ENCODE peak calls at places on chromosome 19, in four cellular contexts. One of them, this sample, is unnamed.

GRCh38 chr19:7115721-7116120 is 46.2 kb downstream of the ZNF557 start:
- DNase-seq in endothelial cell: no peak
- DNase-seq in AG09309: no peak
- DNase-seq in adrenal gland: no peak
- DNase-seq in this sample: no peak

GRCh38 chr19:45152504-45153338 is 8.1 kb downstream of the NKPD1 start:
- DNase-seq in endothelial cell: no peak
- DNase-seq in AG09309: no peak
- DNase-seq in adrenal gland: peak; percentile 76
- DNase-seq in this sample: peak; percentile 71

GRCh38 chr19:37928527-37929286 is 21.7 kb downstream of the SIPA1L3 start:
- DNase-seq in endothelial cell: no peak
- DNase-seq in AG09309: no peak
- DNase-seq in adrenal gland: no peak
- DNase-seq in this sample: no peak

GRCh38 chr19:13834308-13834790 is 39.1 kb downstream of the ZSWIM4 start:
- DNase-seq in endothelial cell: no peak
- DNase-seq in AG09309: no peak
- DNase-seq in adrenal gland: peak; percentile 68
- DNase-seq in this sample: no peak

GRCh38 chr19:41699968-41700323 is 8.5 kb upstream of the CEACAM5 start:
- DNase-seq in endothelial cell: no peak
- DNase-seq in AG09309: no peak
- DNase-seq in adrenal gland: no peak
- DNase-seq in this sample: no peak

GRCh38 chr19:19628499-19629134 is 597 bp upstream of the LPAR2 start:
- DNase-seq in endothelial cell: peak; percentile 57
- DNase-seq in AG09309: no peak
- DNase-seq in adrenal gland: peak; percentile 83
- DNase-seq in this sample: peak; percentile 80

GRCh38 chr19:51091895-51092873 is 9.5 kb upstream of the KLK14 start:
- DNase-seq in endothelial cell: no peak
- DNase-seq in AG09309: no peak
- DNase-seq in adrenal gland: no peak
- DNase-seq in this sample: no peak

GRCh38 chr19:40714519-40715299 is 2.0 kb downstream of the COQ8B start:
- DNase-seq in endothelial cell: peak; percentile 90
- DNase-seq in AG09309: peak; percentile 60
- DNase-seq in adrenal gland: peak; percentile 94
- DNase-seq in this sample: peak; percentile 96

GRCh38 chr19:29631450-29631849 is 25.4 kb downstream of the POP4 start:
- DNase-seq in endothelial cell: no peak
- DNase-seq in AG09309: no peak
- DNase-seq in adrenal gland: no peak
- DNase-seq in this sample: no peak

GRCh38 chr19:23996549-23996948 is 81.9 kb downstream of the ZNF726 start:
- DNase-seq in endothelial cell: peak; percentile 8
- DNase-seq in AG09309: no peak
- DNase-seq in adrenal gland: no peak
- DNase-seq in this sample: peak; percentile 16

GRCh38 chr19:15453091-15453498 is 3.3 kb upstream of the WIZ start:
- DNase-seq in endothelial cell: no peak
- DNase-seq in AG09309: no peak
- DNase-seq in adrenal gland: peak; percentile 54
- DNase-seq in this sample: no peak
- TF ChIP-seq CTCF in endothelial cell: no peak
- TF ChIP-seq CTCF in AG09309: peak; percentile 17
- TF ChIP-seq CTCF in adrenal gland: peak; percentile 41
- TF ChIP-seq CTCF in this sample: no peak

DNA sequence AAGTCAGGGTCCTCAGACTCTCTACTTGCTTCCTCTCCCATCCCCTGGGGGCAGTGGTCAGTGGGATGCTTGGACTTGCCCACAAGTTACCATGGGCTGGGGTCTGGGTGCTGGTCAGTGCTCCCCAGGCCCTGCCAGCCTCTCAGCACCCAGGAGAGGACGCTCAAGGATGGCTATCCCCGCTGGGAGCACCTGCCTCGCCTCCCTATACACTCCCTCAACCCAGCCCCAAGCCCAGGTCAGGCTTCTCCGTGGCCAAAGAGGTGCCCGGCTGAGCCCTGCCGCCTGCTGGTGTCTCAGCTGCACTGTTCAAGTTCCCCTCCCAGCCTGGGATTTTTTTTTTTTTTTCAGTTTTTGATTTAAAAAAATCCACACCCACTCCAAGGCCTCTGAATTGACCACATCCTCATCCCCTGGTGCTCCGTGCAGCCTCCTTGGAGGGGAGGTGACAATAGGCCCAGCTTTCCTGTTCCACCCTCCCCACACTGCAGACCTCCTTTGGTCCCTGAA is 10.8 kb downstream of the F2RL3 start:
- DNase-seq in endothelial cell: peak; percentile 60
- DNase-seq in AG09309: no peak
- DNase-seq in adrenal gland: peak; percentile 43
- DNase-seq in this sample: peak; percentile 65
- TF ChIP-seq CTCF in endothelial cell: peak; percentile 56
- TF ChIP-seq CTCF in AG09309: peak; percentile 66
- TF ChIP-seq CTCF in adrenal gland: peak; percentile 43
- TF ChIP-seq CTCF in this sample: peak; percentile 52

GRCh38 chr19:18152817-18153554 is at the start of gene PIK3R2:
- DNase-seq in endothelial cell: peak; percentile 100
- DNase-seq in AG09309: peak; percentile 91
- DNase-seq in adrenal gland: peak; percentile 100
- DNase-seq in this sample: peak; percentile 100
- TF ChIP-seq CTCF in endothelial cell: no peak
- TF ChIP-seq CTCF in AG09309: no peak
- TF ChIP-seq CTCF in adrenal gland: no peak
- TF ChIP-seq CTCF in this sample: peak; percentile 27

GRCh38 chr19:281992-282391 is 9.2 kb downstream of the PLPP2 start:
- DNase-seq in endothelial cell: no peak
- DNase-seq in AG09309: no peak
- DNase-seq in adrenal gland: no peak
- DNase-seq in this sample: no peak
- TF ChIP-seq CTCF in endothelial cell: no peak
- TF ChIP-seq CTCF in AG09309: no peak
- TF ChIP-seq CTCF in adrenal gland: no peak
- TF ChIP-seq CTCF in this sample: no peak

DNA sequence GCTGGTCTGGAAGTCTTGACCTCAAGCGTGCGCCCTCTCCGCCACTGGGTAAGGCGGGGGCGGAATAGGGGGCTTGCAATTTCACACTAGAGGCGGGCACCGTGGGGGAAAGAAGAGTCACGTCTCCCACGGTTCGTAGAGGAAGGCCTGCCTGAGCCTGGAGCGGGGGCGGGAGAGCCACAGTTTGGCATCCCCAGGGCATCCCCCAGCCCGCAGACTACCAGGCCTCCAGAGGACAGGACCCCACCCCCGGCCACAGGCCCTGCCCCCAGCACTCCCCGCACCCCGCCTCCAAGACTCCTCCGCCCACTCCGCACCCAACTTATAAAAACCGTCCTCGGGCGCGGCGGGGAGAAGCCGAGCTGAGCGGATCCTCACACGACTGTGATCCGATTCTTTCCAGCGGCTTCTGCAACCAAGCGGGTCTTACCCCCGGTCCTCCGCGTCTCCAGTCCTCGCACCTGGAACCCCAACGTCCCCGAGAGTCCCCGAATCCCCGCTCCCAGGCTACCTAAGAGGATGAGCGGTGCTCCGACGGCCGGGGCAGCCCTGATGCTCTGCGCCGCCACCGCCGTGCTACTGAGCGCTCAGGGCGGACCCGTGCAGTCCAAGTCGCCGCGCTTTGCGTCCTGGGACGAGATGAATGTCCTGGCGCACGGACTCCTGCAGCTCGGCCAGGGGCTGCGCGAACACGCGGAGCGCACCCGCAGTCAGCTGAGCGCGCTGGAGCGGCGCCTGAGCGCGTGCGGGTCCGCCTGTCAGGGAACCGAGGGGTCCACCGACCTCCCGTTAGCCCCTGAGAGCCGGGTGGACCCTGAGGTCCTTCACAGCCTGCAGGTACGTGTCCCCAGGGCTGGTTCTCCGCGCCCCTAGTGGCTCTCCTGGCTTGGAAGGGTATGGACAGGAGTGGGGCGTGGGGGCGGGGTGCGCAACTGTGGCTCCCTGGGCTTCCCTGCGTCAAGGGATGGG is at the start of gene ANGPTL4:
- DNase-seq in endothelial cell: peak; percentile 60
- DNase-seq in AG09309: no peak
- DNase-seq in adrenal gland: peak; percentile 72
- DNase-seq in this sample: peak; percentile 96
- TF ChIP-seq CTCF in endothelial cell: no peak
- TF ChIP-seq CTCF in AG09309: peak; percentile 15
- TF ChIP-seq CTCF in adrenal gland: peak; percentile 16
- TF ChIP-seq CTCF in this sample: no peak

DNA sequence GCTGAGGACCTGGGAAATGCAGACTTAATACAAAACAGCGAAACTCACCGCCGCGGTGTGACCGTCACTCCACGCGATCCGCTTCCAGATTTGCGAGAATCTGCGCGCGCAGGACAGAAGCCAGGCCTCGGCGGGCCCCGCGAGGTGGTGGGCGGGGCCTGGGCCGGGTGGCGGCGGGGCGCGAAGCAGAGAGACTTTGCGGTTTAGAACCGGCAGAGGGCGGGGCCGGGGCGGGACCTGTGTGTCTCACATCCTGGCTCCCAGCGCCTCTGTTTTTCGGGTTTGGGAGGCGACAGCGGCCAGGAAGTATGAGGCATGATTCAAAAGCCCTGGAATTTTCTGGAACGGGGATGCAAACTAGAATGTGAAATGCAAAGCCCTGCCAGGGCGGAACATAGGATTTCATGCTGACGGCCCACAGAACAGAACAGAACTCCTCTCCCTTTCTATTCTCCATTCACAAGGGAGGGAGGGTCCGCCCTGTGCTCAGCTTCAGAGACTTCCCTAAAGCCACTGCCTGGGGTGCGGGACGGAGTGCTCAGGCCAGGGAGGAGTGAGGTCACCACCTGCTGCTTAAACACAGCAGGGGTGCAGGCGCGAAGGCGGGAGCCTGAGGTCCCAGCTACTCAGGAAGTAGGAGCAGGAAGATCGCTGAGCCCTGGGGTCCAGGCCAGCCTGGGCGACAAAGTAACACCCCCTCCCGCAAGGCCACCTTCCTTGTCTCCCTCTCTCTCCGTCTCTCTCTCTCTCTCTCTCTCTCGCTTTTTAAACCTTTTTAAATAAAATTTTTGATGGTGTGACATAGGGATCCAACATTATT is 44.2 kb downstream of the ZNF611 start:
- DNase-seq in endothelial cell: peak; percentile 94
- DNase-seq in AG09309: peak; percentile 72
- DNase-seq in adrenal gland: peak; percentile 96
- DNase-seq in this sample: peak; percentile 95
- TF ChIP-seq CTCF in endothelial cell: peak; percentile 63
- TF ChIP-seq CTCF in AG09309: no peak
- TF ChIP-seq CTCF in adrenal gland: peak; percentile 43
- TF ChIP-seq CTCF in this sample: no peak